ENCODE peak calls at places on chromosomes 16 and 17, in six cellular contexts. N, L, C, G, A and P are unnamed samples.
A peak's percentile ranks its signal among the peaks of the same experiment; 100 is the strongest.

GRCh38 chr17:78315355-78316114 is 44.3 kb downstream of the SOCS3 start:
- DNase-seq in N (peak; percentile 19), G (peak; percentile 94), C (no peak), A (no peak), L (no peak), P (peak; percentile 91)

GRCh38 chr17:78307887-78308633 is 51.8 kb downstream of the SOCS3 start:
- DNase-seq in G (no peak), N (no peak), C (no peak), L (no peak), A (no peak), P (peak; percentile 6)

GRCh38 chr16:50502616-50503000 is 45.6 kb upstream of the NKD1 start:
- DNase-seq in N (no peak), C (no peak), G (no peak), L (no peak), A (no peak), P (no peak)

GRCh38 chr17:75024686-75025397 is 12.4 kb downstream of the MRPL58 start:
- DNase-seq in L (no peak), A (no peak), G (no peak), N (no peak), C (no peak), P (no peak)

GRCh38 chr16:89313583-89313982 is 96.1 kb downstream of the ZNF778 start:
- DNase-seq in L (no peak), N (no peak), A (no peak), C (no peak), G (no peak), P (no peak)

GRCh38 chr16:10862432-10862831 is 14.6 kb upstream of the CIITA start:
- DNase-seq in N (no peak), C (no peak), A (no peak), L (no peak), G (peak; percentile 80), P (no peak)

GRCh38 chr16:74169687-74170522 is 126.7 kb upstream of the PSMD7 start:
- DNase-seq in L (no peak), A (no peak), C (no peak), G (peak; percentile 29), N (no peak), P (peak; percentile 63)

GRCh38 chr17:42827472-42827871 is 3.4 kb upstream of the BECN1 start:
- DNase-seq in G (no peak), N (no peak), A (no peak), L (no peak), C (no peak), P (no peak)

GRCh38 chr17:54620380-54620978 is 280.2 kb upstream of the TOM1L1 start:
- DNase-seq in L (peak; percentile 22), N (no peak), C (no peak), A (no peak), G (no peak), P (no peak)

GRCh38 chr17:35238817-35239216 is 4.1 kb upstream of the SLFN5 start:
- DNase-seq in G (peak; percentile 34), L (no peak), A (no peak), N (no peak), C (no peak), P (no peak)

GRCh38 chr17:8867361-8867981 is at the start of gene PIK3R6:
- DNase-seq in A (no peak), L (no peak), N (no peak), C (no peak), G (no peak), P (no peak)

GRCh38 chr17:68512247-68512966 is at the start of gene PRKAR1A:
- DNase-seq in L (peak; percentile 97), G (peak; percentile 97), C (peak; percentile 85), N (peak; percentile 91), A (peak; percentile 91), P (peak; percentile 97)